ENCODE peak calls at places on chromosome 14, in six cellular contexts. G, A, D, W, Q and R are unnamed samples. For H3K27me3, the result is how much of the 10 kb centered on the place peaks cover.

GRCh38 chr14:77260631-77261030 is 10.4 kb downstream of the NGB start:
- DNase-seq in D (no peak), A (no peak), W (no peak), G (no peak), Q (no peak), R (no peak)

GRCh38 chr14:91996951-91997371 is 42.9 kb downstream of the TRIP11 start:
- DNase-seq in G (peak), Q (no peak), D (peak), A (no peak), W (peak), R (no peak)

GRCh38 chr14:102819176-102819628 is 42.0 kb downstream of the TRAF3 start:
- DNase-seq in D (no peak), W (peak), Q (no peak), A (peak), G (peak), R (no peak)

GRCh38 chr14:83883732-83884131 is 1646.2 kb upstream of the FLRT2 start:
- DNase-seq in Q (no peak), W (no peak), G (no peak), A (no peak), D (no peak), R (no peak)

GRCh38 chr14:53355581-53356112 is 202.5 kb upstream of the DDHD1 start:
- DNase-seq in W (no peak), Q (no peak), D (peak), A (no peak), G (peak), R (no peak)

GRCh38 chr14:22375321-22375930 is 213.6 kb downstream of the DAD1 start:
- DNase-seq in G (peak), A (no peak), W (peak), Q (no peak), D (peak), R (no peak)

GRCh38 chr14:68306934-68307758 is 485.7 kb downstream of the ZFP36L1 start:
- DNase-seq in Q (no peak), D (peak), G (no peak), W (no peak), A (no peak), R (no peak)

GRCh38 chr14:106436310-106436905 is 910.0 kb downstream of the TMEM121 start:
- DNase-seq in Q (no peak), A (peak), W (peak), D (no peak), G (no peak), R (peak)

GRCh38 chr14:22427771-22428228 is 161.2 kb downstream of the DAD1 start:
- DNase-seq in W (no peak), D (peak), G (peak), A (no peak), Q (peak), R (peak)

GRCh38 chr14:36529062-36529461 is 9.0 kb upstream of the NKX2-1 start:
- DNase-seq in W (peak), D (no peak), A (no peak), G (no peak), Q (no peak), R (no peak)
- H3K27me3 ChIP-seq in W (under half), D (under half), A (under half), G (under half), Q (under half), R (under half)

GRCh38 chr14:54565236-54566151 is 1.4 kb upstream of the SAMD4A start:
- DNase-seq in Q (peak), A (peak), W (peak), D (peak), G (peak), R (peak)
- TF ChIP-seq CTCF in Q (no peak), A (peak), W (no peak), D (no peak), G (no peak), R (no peak)

DNA sequence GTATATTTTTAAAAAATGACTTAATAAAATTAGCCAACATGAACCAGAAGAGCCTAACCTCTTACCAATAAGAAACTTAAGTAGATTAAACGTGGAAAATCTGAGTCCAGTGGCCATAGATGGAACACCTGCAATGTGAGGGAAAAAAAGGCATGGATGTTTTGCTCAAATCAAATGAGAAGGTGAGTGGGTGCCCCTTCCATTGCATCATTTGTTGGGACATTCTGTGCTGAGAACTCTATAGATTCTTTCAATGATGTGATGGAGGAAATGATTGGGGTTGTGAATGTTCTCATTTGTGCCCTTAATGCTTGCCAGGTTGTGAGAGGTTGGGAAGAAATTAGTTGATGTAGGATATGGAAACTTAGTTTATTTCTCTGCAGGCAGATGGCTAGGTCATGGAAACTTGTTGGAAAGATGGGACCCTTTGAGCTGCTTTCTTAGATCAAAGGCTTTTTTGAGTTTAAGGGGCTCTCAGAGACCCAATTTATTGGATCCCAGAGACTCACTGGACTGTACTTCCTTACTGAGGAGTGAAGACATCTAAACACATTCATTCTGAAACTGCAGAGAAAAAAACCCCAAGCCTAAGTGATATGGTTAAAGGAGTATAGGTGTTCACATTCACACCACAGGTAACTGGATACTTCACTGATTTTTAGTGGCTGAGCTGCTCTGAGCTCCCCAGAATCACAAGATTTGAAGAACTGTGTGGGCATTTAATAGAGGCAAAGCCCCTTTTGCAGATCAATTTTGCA is 95.9 kb downstream of the DACT1 start:
- DNase-seq in A (no peak), G (no peak), W (no peak), Q (no peak), D (no peak), R (no peak)
- H3K27ac ChIP-seq in A (no peak), G (no peak), W (no peak), Q (no peak), D (no peak), R (no peak)

DNA sequence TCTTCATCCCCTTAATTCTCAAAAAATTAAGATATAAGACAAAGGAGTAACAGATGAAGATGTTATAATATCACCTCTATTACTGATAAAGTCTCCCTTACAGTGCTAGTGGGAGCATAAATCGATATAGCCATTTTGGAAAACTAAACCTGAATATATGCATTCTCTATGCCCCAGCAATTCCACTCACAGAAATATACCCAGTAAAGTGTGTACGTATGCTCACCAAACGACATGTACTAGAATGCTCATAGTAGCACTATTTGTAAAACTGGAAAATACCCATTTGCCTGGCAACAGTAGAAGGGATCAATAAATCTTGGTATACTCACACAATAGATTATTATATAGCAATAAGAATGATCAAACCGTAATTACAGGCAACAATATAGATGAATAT is 44.0 kb upstream of the HIF1A start:
- DNase-seq in Q (no peak), A (no peak), W (no peak), D (no peak), G (no peak), R (no peak)
- H3K27me3 ChIP-seq in Q (under half), A (under half), W (under half), D (under half), G (under half), R (under half)